ENCODE peak calls at places on chromosome 2, in four cellular contexts. L is HCT116, K is HepG2, X is SK-N-SH. A is an unnamed sample.
A peak's percentile ranks its signal among the peaks of the same experiment; 100 is the strongest.

GRCh38 chr2:217367464-217367863 is 507.6 kb upstream of the TNP1 start:
- DNase-seq in L (no peak), K (no peak), X (no peak), A (no peak)

GRCh38 chr2:173749315-173749714 is 215.9 kb downstream of the SP3 start:
- DNase-seq in L (peak; percentile 27), K (peak; percentile 23), X (no peak), A (no peak)

GRCh38 chr2:176873403-176873802 is 339.2 kb upstream of the HNRNPA3 start:
- DNase-seq in L (no peak), K (no peak), X (peak; percentile 8), A (no peak)

GRCh38 chr2:103788346-103788745 is 1026.5 kb downstream of the TMEM182 start:
- DNase-seq in L (no peak), K (peak; percentile 12), X (no peak), A (no peak)

GRCh38 chr2:134839649-134840048 is 1.2 kb downstream of the ACMSD start:
- DNase-seq in L (no peak), K (no peak), X (no peak), A (no peak)

GRCh38 chr2:104919127-104919526 is 65.2 kb downstream of the POU3F3 start:
- DNase-seq in L (no peak), K (peak; percentile 13), X (no peak), A (no peak)

GRCh38 chr2:18980778-18981104 is 377.7 kb downstream of the OSR1 start:
- DNase-seq in L (no peak), K (no peak), X (no peak), A (no peak)

GRCh38 chr2:15275341-15275740 is 285.8 kb downstream of the NBAS start:
- DNase-seq in L (no peak), K (peak; percentile 12), X (no peak), A (no peak)

GRCh38 chr2:72149556-72150156 is 2.0 kb upstream of the CYP26B1 start:
- DNase-seq in L (no peak), K (no peak), X (peak; percentile 49), A (no peak)

GRCh38 chr2:196293751-196294486 is 122.5 kb upstream of the STK17B start:
- DNase-seq in L (no peak), K (no peak), X (no peak), A (no peak)

GRCh38 chr2:58604096-58604495 is 363.0 kb upstream of the FANCL start:
- DNase-seq in L (no peak), K (no peak), X (no peak), A (no peak)

GRCh38 chr2:9385841-9386240 is 37.5 kb downstream of the ITGB1BP1 start:
- DNase-seq in L (no peak), K (no peak), X (no peak), A (no peak)

GRCh38 chr2:128346811-128347558 is 28.3 kb upstream of the HS6ST1 start:
- DNase-seq in L (no peak), K (no peak), X (no peak), A (no peak)

GRCh38 chr2:176637134-176637496 is 367.9 kb downstream of the MTX2 start:
- DNase-seq in L (no peak), K (no peak), X (no peak), A (no peak)

GRCh38 chr2:212177724-212178123 is 360.9 kb downstream of the ERBB4 start:
- DNase-seq in L (peak; percentile 6), K (peak; percentile 3), X (no peak), A (no peak)

GRCh38 chr2:43462866-43463641 is 132.8 kb downstream of the THADA start:
- DNase-seq in L (no peak), K (peak; percentile 97), X (no peak), A (no peak)

GRCh38 chr2:119218478-119219064 is 5.1 kb upstream of the STEAP3 start:
- DNase-seq in L (peak; percentile 40), K (peak; percentile 69), X (no peak), A (peak; percentile 76)

GRCh38 chr2:119214453-119214852 is 9.2 kb upstream of the STEAP3 start:
- DNase-seq in L (no peak), K (no peak), X (no peak), A (no peak)

GRCh38 chr2:119219873-119220272 is 3.8 kb upstream of the STEAP3 start:
- DNase-seq in L (no peak), K (no peak), X (no peak), A (no peak)

GRCh38 chr2:119220720-119221301 is 2.8 kb upstream of the STEAP3 start:
- DNase-seq in L (no peak), K (no peak), X (no peak), A (no peak)

GRCh38 chr2:119216994-119217393 is 6.6 kb upstream of the STEAP3 start:
- DNase-seq in L (no peak), K (no peak), X (no peak), A (no peak)
- TF ChIP-seq ELF1 in L (no peak), K (no peak), X (no peak), A (no peak)

GRCh38 chr2:102063360-102063947 is 71.7 kb downstream of the IL1R2 start:
- DNase-seq in L (no peak), K (no peak), X (no peak), A (peak; percentile 58)
- TF ChIP-seq MAX in L (no peak), K (no peak), X (no peak), A (no peak)

DNA sequence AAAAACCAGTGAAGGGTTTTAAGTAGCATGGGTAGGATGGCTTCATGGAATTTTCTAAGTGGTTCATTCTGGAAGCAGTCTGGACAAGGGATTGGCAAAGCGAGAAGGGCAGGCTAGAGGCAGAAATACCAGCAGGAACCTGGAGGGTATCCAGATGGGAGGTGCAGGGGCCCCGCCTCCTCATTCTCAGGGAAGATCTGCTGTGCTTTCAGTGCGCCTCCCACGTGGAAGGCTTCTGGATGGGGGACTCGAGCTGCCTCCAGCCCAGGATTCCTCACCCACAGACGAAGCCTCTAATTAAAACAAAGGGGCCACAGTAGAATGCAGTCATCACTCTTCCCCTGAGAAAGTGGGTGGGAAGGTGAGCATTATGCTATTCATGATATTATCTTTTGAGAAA is 79.8 kb downstream of the VSNL1 start:
- DNase-seq in L (no peak), K (no peak), X (no peak), A (no peak)
- TF ChIP-seq ELF1 in L (no peak), K (no peak), X (no peak), A (no peak)

GRCh38 chr2:225112362-225113111 is 70.3 kb upstream of the DOCK10 start:
- DNase-seq in L (no peak), K (no peak), X (no peak), A (no peak)

GRCh38 chr2:225113356-225114015 is 71.2 kb upstream of the DOCK10 start:
- DNase-seq in L (no peak), K (no peak), X (no peak), A (no peak)

GRCh38 chr2:225114924-225115323 is 72.7 kb upstream of the DOCK10 start:
- DNase-seq in L (no peak), K (no peak), X (no peak), A (no peak)

GRCh38 chr2:225120175-225120574 is 77.9 kb upstream of the DOCK10 start:
- DNase-seq in L (no peak), K (no peak), X (no peak), A (no peak)

DNA sequence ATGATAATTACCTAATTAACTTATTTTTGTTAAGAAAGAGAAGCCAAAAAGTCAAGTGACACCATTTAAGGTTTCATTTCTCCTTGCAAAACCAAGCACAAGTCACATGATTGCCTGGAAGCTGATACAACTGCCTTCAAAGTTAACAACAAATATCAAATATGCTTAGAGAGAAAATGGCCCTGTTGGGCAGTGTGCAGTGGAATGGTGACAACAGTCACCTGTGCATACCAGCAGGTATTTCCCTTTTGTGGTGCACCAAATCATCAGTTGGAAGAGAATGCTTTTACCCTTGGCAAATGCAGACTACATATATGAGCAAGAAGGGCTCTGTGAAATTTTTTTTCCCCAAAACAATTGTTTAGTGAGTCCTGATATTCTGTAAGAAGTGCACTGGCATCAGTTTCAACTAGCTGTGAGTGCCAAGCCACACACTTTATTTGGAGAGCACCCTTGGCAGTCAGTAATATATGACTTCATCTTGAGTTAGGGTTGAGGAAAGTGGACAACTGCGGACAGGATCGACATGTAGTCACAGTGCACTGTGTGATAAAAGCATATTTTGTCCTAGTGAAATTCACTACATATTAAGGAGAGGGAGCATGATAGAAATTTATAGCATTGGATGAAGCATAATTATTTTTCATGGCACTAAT is 74.9 kb upstream of the DOCK10 start:
- DNase-seq in L (no peak), K (no peak), X (no peak), A (no peak)
- TF ChIP-seq MAX in L (no peak), K (no peak), X (no peak), A (no peak)

GRCh38 chr2:188315750-188316149 is 24.1 kb downstream of the GULP1 start:
- DNase-seq in L (no peak), K (no peak), X (no peak), A (no peak)

GRCh38 chr2:188316354-188316753 is 24.7 kb downstream of the GULP1 start:
- DNase-seq in L (no peak), K (no peak), X (no peak), A (no peak)

GRCh38 chr2:188318161-188318749 is 26.6 kb downstream of the GULP1 start:
- DNase-seq in L (no peak), K (no peak), X (no peak), A (no peak)

GRCh38 chr2:188316791-188317423 is 25.2 kb downstream of the GULP1 start:
- DNase-seq in L (no peak), K (no peak), X (no peak), A (no peak)

GRCh38 chr2:188314314-188315054 is 22.8 kb downstream of the GULP1 start:
- DNase-seq in L (no peak), K (no peak), X (no peak), A (no peak)
- TF ChIP-seq ELF1 in L (no peak), K (no peak), X (no peak), A (no peak)

GRCh38 chr2:26723475-26723874 is 31.0 kb downstream of the KCNK3 start:
- DNase-seq in L (no peak), K (no peak), X (no peak), A (no peak)

GRCh38 chr2:26722328-26722727 is 29.8 kb downstream of the KCNK3 start:
- DNase-seq in L (no peak), K (no peak), X (no peak), A (no peak)

GRCh38 chr2:26722911-26723310 is 30.4 kb downstream of the KCNK3 start:
- DNase-seq in L (no peak), K (no peak), X (no peak), A (no peak)

GRCh38 chr2:26720322-26721166 is 28.0 kb downstream of the KCNK3 start:
- DNase-seq in L (peak; percentile 29), K (peak; percentile 58), X (peak; percentile 92), A (no peak)

GRCh38 chr2:26721267-26722032 is 28.9 kb downstream of the KCNK3 start:
- DNase-seq in L (no peak), K (peak; percentile 70), X (no peak), A (no peak)
- TF ChIP-seq MAX in L (no peak), K (no peak), X (no peak), A (no peak)

DNA sequence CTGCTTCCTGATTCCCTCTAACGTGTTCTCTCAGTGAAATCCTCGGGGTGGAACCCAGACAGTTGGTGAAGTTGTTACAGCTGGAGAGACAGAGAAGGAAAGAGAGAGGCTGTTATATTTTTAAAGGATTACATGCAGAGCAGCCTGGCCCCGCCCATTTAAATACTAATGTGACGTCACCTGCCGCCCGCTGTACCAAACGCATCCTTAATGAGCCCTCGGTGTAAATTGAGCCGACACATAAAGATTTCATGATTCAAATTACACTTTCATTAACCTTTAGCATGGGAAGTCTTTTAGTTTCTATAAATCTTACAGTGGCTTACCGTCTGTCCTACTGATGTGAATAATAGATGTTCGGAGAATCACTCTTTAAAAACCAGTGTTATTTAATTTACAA is 164.0 kb upstream of the SIX3 start:
- DNase-seq in L (no peak), K (no peak), X (no peak), A (peak; percentile 42)
- TF ChIP-seq ELF1 in L (no peak), K (no peak), X (no peak), A (no peak)